ENCODE peak calls at places on chromosomes 11 and 22, in nine cellular contexts. One of them, this sample, is unnamed. For H3K4me1, the result is how much of the 10 kb centered on the place peaks cover.

GRCh38 chr11:47394322-47395224 is 13.8 kb upstream of the SLC39A13 start:
- DNase-seq in body of pancreas: no peak
- DNase-seq in heart left ventricle: peak
- DNase-seq in GM23338: no peak
- DNase-seq in cardiac muscle cell: no peak
- DNase-seq in GM23248: no peak
- DNase-seq in neuronal stem cell: no peak
- DNase-seq in sigmoid colon: peak
- DNase-seq in mammary epithelial cell: no peak
- DNase-seq in this sample: peak

GRCh38 chr22:37601540-37602442 is 6.8 kb upstream of the GGA1 start:
- DNase-seq in body of pancreas: peak
- DNase-seq in heart left ventricle: no peak
- DNase-seq in GM23338: peak
- DNase-seq in cardiac muscle cell: peak
- DNase-seq in GM23248: peak
- DNase-seq in neuronal stem cell: peak
- DNase-seq in sigmoid colon: no peak
- DNase-seq in mammary epithelial cell: peak
- DNase-seq in this sample: no peak

GRCh38 chr11:123429851-123430735 is at the start of gene GRAMD1B:
- DNase-seq in body of pancreas: peak
- DNase-seq in heart left ventricle: peak
- DNase-seq in GM23338: peak
- DNase-seq in cardiac muscle cell: peak
- DNase-seq in GM23248: peak
- DNase-seq in neuronal stem cell: peak
- DNase-seq in sigmoid colon: no peak
- DNase-seq in mammary epithelial cell: no peak
- DNase-seq in this sample: peak

GRCh38 chr11:117901601-117902000 is 25.1 kb upstream of the FXYD6 start:
- DNase-seq in body of pancreas: no peak
- DNase-seq in heart left ventricle: no peak
- DNase-seq in GM23338: no peak
- DNase-seq in cardiac muscle cell: no peak
- DNase-seq in GM23248: no peak
- DNase-seq in neuronal stem cell: no peak
- DNase-seq in sigmoid colon: peak
- DNase-seq in mammary epithelial cell: no peak
- DNase-seq in this sample: no peak

GRCh38 chr22:27409299-27409698 is 392.3 kb downstream of the MN1 start:
- DNase-seq in body of pancreas: no peak
- DNase-seq in heart left ventricle: no peak
- DNase-seq in GM23338: no peak
- DNase-seq in cardiac muscle cell: no peak
- DNase-seq in GM23248: no peak
- DNase-seq in neuronal stem cell: no peak
- DNase-seq in sigmoid colon: no peak
- DNase-seq in mammary epithelial cell: no peak
- DNase-seq in this sample: no peak

GRCh38 chr11:8100151-8100550 is 19.1 kb downstream of the TUB start:
- DNase-seq in body of pancreas: no peak
- DNase-seq in heart left ventricle: no peak
- DNase-seq in GM23338: no peak
- DNase-seq in cardiac muscle cell: no peak
- DNase-seq in GM23248: no peak
- DNase-seq in neuronal stem cell: no peak
- DNase-seq in sigmoid colon: peak
- DNase-seq in mammary epithelial cell: no peak
- DNase-seq in this sample: no peak

GRCh38 chr22:21698430-21699329 is 32.9 kb downstream of the PPIL2 start:
- DNase-seq in body of pancreas: no peak
- DNase-seq in heart left ventricle: peak
- DNase-seq in GM23338: peak
- DNase-seq in cardiac muscle cell: no peak
- DNase-seq in GM23248: no peak
- DNase-seq in neuronal stem cell: no peak
- DNase-seq in sigmoid colon: no peak
- DNase-seq in mammary epithelial cell: no peak
- DNase-seq in this sample: no peak

GRCh38 chr11:131889146-131889577 is 518.7 kb downstream of the NTM start:
- DNase-seq in body of pancreas: no peak
- DNase-seq in heart left ventricle: no peak
- DNase-seq in GM23338: peak
- DNase-seq in cardiac muscle cell: peak
- DNase-seq in GM23248: peak
- DNase-seq in neuronal stem cell: no peak
- DNase-seq in sigmoid colon: no peak
- DNase-seq in mammary epithelial cell: peak
- DNase-seq in this sample: no peak

GRCh38 chr22:24118689-24119384 is 62.5 kb upstream of the SUSD2 start:
- DNase-seq in body of pancreas: no peak
- DNase-seq in heart left ventricle: peak
- DNase-seq in GM23338: no peak
- DNase-seq in cardiac muscle cell: no peak
- DNase-seq in GM23248: no peak
- DNase-seq in neuronal stem cell: no peak
- DNase-seq in sigmoid colon: no peak
- DNase-seq in mammary epithelial cell: no peak
- DNase-seq in this sample: no peak

GRCh38 chr11:110850846-110851245 is 138.6 kb upstream of the ARHGAP20 start:
- DNase-seq in body of pancreas: no peak
- DNase-seq in heart left ventricle: no peak
- DNase-seq in GM23338: no peak
- DNase-seq in cardiac muscle cell: no peak
- DNase-seq in GM23248: no peak
- DNase-seq in neuronal stem cell: no peak
- DNase-seq in sigmoid colon: no peak
- DNase-seq in mammary epithelial cell: no peak
- DNase-seq in this sample: no peak
- H3K4me1 ChIP-seq in body of pancreas: under half
- H3K4me1 ChIP-seq in heart left ventricle: under half
- H3K4me1 ChIP-seq in GM23338: under half
- H3K4me1 ChIP-seq in cardiac muscle cell: under half
- H3K4me1 ChIP-seq in GM23248: under half
- H3K4me1 ChIP-seq in neuronal stem cell: under half
- H3K4me1 ChIP-seq in sigmoid colon: under half
- H3K4me1 ChIP-seq in mammary epithelial cell: under half
- H3K4me1 ChIP-seq in this sample: under half

GRCh38 chr22:22784249-22785039 is 103.2 kb upstream of the IGLL5 start:
- DNase-seq in body of pancreas: no peak
- DNase-seq in heart left ventricle: no peak
- DNase-seq in GM23338: no peak
- DNase-seq in cardiac muscle cell: no peak
- DNase-seq in GM23248: no peak
- DNase-seq in neuronal stem cell: no peak
- DNase-seq in sigmoid colon: no peak
- DNase-seq in mammary epithelial cell: no peak
- DNase-seq in this sample: no peak

GRCh38 chr22:22787151-22787550 is 100.5 kb upstream of the IGLL5 start:
- DNase-seq in body of pancreas: no peak
- DNase-seq in heart left ventricle: no peak
- DNase-seq in GM23338: no peak
- DNase-seq in cardiac muscle cell: no peak
- DNase-seq in GM23248: no peak
- DNase-seq in neuronal stem cell: no peak
- DNase-seq in sigmoid colon: no peak
- DNase-seq in mammary epithelial cell: no peak
- DNase-seq in this sample: no peak

GRCh38 chr22:22785316-22786065 is 102.1 kb upstream of the IGLL5 start:
- DNase-seq in body of pancreas: no peak
- DNase-seq in heart left ventricle: no peak
- DNase-seq in GM23338: peak
- DNase-seq in cardiac muscle cell: no peak
- DNase-seq in GM23248: no peak
- DNase-seq in neuronal stem cell: no peak
- DNase-seq in sigmoid colon: no peak
- DNase-seq in mammary epithelial cell: no peak
- DNase-seq in this sample: no peak

GRCh38 chr22:22786301-22787115 is 101.1 kb upstream of the IGLL5 start:
- DNase-seq in body of pancreas: no peak
- DNase-seq in heart left ventricle: no peak
- DNase-seq in GM23338: no peak
- DNase-seq in cardiac muscle cell: no peak
- DNase-seq in GM23248: no peak
- DNase-seq in neuronal stem cell: no peak
- DNase-seq in sigmoid colon: no peak
- DNase-seq in mammary epithelial cell: no peak
- DNase-seq in this sample: no peak

DNA sequence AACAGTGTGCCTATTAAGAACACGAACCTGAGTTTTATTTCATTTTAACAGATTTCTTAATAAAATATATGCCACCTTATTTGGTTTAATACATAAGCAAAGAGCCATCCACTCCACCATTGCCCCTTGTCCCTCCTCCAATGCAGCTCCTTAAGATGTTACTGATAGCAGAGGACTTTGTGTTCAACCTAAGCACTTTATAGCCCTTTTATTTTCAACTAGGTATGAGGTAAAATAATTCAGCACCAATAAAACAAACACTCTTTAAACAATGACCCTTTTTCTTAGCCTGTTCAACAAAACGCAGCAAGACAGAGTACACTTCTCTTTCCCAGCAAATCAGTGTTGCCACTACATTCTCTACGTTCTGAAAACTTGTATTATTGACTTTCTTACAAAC is 104.1 kb upstream of the IGLL5 start:
- DNase-seq in body of pancreas: no peak
- DNase-seq in heart left ventricle: no peak
- DNase-seq in GM23338: no peak
- DNase-seq in cardiac muscle cell: no peak
- DNase-seq in GM23248: no peak
- DNase-seq in neuronal stem cell: no peak
- DNase-seq in sigmoid colon: no peak
- DNase-seq in mammary epithelial cell: no peak
- DNase-seq in this sample: no peak
- H3K4me1 ChIP-seq in body of pancreas: under half
- H3K4me1 ChIP-seq in heart left ventricle: under half
- H3K4me1 ChIP-seq in GM23338: under half
- H3K4me1 ChIP-seq in cardiac muscle cell: under half
- H3K4me1 ChIP-seq in GM23248: under half
- H3K4me1 ChIP-seq in neuronal stem cell: under half
- H3K4me1 ChIP-seq in sigmoid colon: under half
- H3K4me1 ChIP-seq in mammary epithelial cell: under half
- H3K4me1 ChIP-seq in this sample: under half

GRCh38 chr11:130785376-130786110 is 130.7 kb downstream of the SNX19 start:
- DNase-seq in body of pancreas: no peak
- DNase-seq in heart left ventricle: no peak
- DNase-seq in GM23338: peak
- DNase-seq in cardiac muscle cell: no peak
- DNase-seq in GM23248: peak
- DNase-seq in neuronal stem cell: peak
- DNase-seq in sigmoid colon: no peak
- DNase-seq in mammary epithelial cell: peak
- DNase-seq in this sample: no peak
- H3K4me1 ChIP-seq in body of pancreas: under half
- H3K4me1 ChIP-seq in heart left ventricle: under half
- H3K4me1 ChIP-seq in GM23338: under half
- H3K4me1 ChIP-seq in cardiac muscle cell: under half
- H3K4me1 ChIP-seq in GM23248: under half
- H3K4me1 ChIP-seq in neuronal stem cell: under half
- H3K4me1 ChIP-seq in sigmoid colon: under half
- H3K4me1 ChIP-seq in mammary epithelial cell: under half
- H3K4me1 ChIP-seq in this sample: under half

GRCh38 chr11:128727320-128727719 is 33.4 kb downstream of the FLI1 start:
- DNase-seq in body of pancreas: no peak
- DNase-seq in heart left ventricle: no peak
- DNase-seq in GM23338: no peak
- DNase-seq in cardiac muscle cell: peak
- DNase-seq in GM23248: no peak
- DNase-seq in neuronal stem cell: no peak
- DNase-seq in sigmoid colon: no peak
- DNase-seq in mammary epithelial cell: no peak
- DNase-seq in this sample: no peak

GRCh38 chr11:128726464-128727139 is 32.7 kb downstream of the FLI1 start:
- DNase-seq in body of pancreas: no peak
- DNase-seq in heart left ventricle: no peak
- DNase-seq in GM23338: no peak
- DNase-seq in cardiac muscle cell: no peak
- DNase-seq in GM23248: peak
- DNase-seq in neuronal stem cell: no peak
- DNase-seq in sigmoid colon: no peak
- DNase-seq in mammary epithelial cell: no peak
- DNase-seq in this sample: peak

GRCh38 chr11:128724891-128725611 is 31.2 kb downstream of the FLI1 start:
- DNase-seq in body of pancreas: no peak
- DNase-seq in heart left ventricle: no peak
- DNase-seq in GM23338: no peak
- DNase-seq in cardiac muscle cell: no peak
- DNase-seq in GM23248: no peak
- DNase-seq in neuronal stem cell: no peak
- DNase-seq in sigmoid colon: no peak
- DNase-seq in mammary epithelial cell: no peak
- DNase-seq in this sample: no peak

GRCh38 chr11:128727811-128728431 is 34.0 kb downstream of the FLI1 start:
- DNase-seq in body of pancreas: no peak
- DNase-seq in heart left ventricle: no peak
- DNase-seq in GM23338: no peak
- DNase-seq in cardiac muscle cell: no peak
- DNase-seq in GM23248: no peak
- DNase-seq in neuronal stem cell: no peak
- DNase-seq in sigmoid colon: no peak
- DNase-seq in mammary epithelial cell: no peak
- DNase-seq in this sample: no peak

GRCh38 chr11:128725630-128726461 is 32.0 kb downstream of the FLI1 start:
- DNase-seq in body of pancreas: no peak
- DNase-seq in heart left ventricle: no peak
- DNase-seq in GM23338: no peak
- DNase-seq in cardiac muscle cell: no peak
- DNase-seq in GM23248: peak
- DNase-seq in neuronal stem cell: no peak
- DNase-seq in sigmoid colon: no peak
- DNase-seq in mammary epithelial cell: peak
- DNase-seq in this sample: peak
- H3K4me1 ChIP-seq in body of pancreas: under half
- H3K4me1 ChIP-seq in heart left ventricle: half or more
- H3K4me1 ChIP-seq in GM23338: under half
- H3K4me1 ChIP-seq in cardiac muscle cell: under half
- H3K4me1 ChIP-seq in GM23248: under half
- H3K4me1 ChIP-seq in neuronal stem cell: under half
- H3K4me1 ChIP-seq in sigmoid colon: under half
- H3K4me1 ChIP-seq in mammary epithelial cell: under half
- H3K4me1 ChIP-seq in this sample: half or more

GRCh38 chr11:65338680-65339079 is 5.0 kb downstream of the DPF2 start:
- DNase-seq in body of pancreas: no peak
- DNase-seq in heart left ventricle: no peak
- DNase-seq in GM23338: no peak
- DNase-seq in cardiac muscle cell: no peak
- DNase-seq in GM23248: no peak
- DNase-seq in neuronal stem cell: no peak
- DNase-seq in sigmoid colon: no peak
- DNase-seq in mammary epithelial cell: no peak
- DNase-seq in this sample: no peak

GRCh38 chr11:65334696-65335295 is 1.1 kb downstream of the DPF2 start:
- DNase-seq in body of pancreas: no peak
- DNase-seq in heart left ventricle: no peak
- DNase-seq in GM23338: no peak
- DNase-seq in cardiac muscle cell: no peak
- DNase-seq in GM23248: peak
- DNase-seq in neuronal stem cell: no peak
- DNase-seq in sigmoid colon: no peak
- DNase-seq in mammary epithelial cell: no peak
- DNase-seq in this sample: no peak

GRCh38 chr11:65340226-65340625 is 6.6 kb downstream of the DPF2 start:
- DNase-seq in body of pancreas: no peak
- DNase-seq in heart left ventricle: no peak
- DNase-seq in GM23338: no peak
- DNase-seq in cardiac muscle cell: no peak
- DNase-seq in GM23248: no peak
- DNase-seq in neuronal stem cell: no peak
- DNase-seq in sigmoid colon: no peak
- DNase-seq in mammary epithelial cell: no peak
- DNase-seq in this sample: no peak
- H3K4me1 ChIP-seq in body of pancreas: under half
- H3K4me1 ChIP-seq in heart left ventricle: under half
- H3K4me1 ChIP-seq in GM23338: under half
- H3K4me1 ChIP-seq in cardiac muscle cell: under half
- H3K4me1 ChIP-seq in GM23248: under half
- H3K4me1 ChIP-seq in neuronal stem cell: under half
- H3K4me1 ChIP-seq in sigmoid colon: under half
- H3K4me1 ChIP-seq in mammary epithelial cell: under half
- H3K4me1 ChIP-seq in this sample: under half

This sample was measured in CD8-positive, alpha-beta T cell.